ENCODE peak calls at places on chromosomes 2 and 18, in five cellular contexts. P is stimulated activated CD8-positive, alpha-beta memory T cell treated with anti-CD3 and anti-CD28 coated beads, Interleukin-7, amount 100 ng/mL, for 1 hour; Z is NCI-H146; X is posterior vena cava; C is bronchial epithelial cell. G is an unnamed sample.

GRCh38 chr2:165450141-165450540 is 19.4 kb upstream of the CSRNP3 start:
- DNase-seq in P (no peak), Z (peak; percentile 5), X (no peak), C (no peak), G (no peak)

GRCh38 chr2:168541887-168542286 is 85.8 kb downstream of the CERS6 start:
- DNase-seq in X (no peak), P (no peak), Z (no peak), C (peak; percentile 56), G (no peak)

GRCh38 chr2:176675557-176676256 is 406.5 kb downstream of the MTX2 start:
- DNase-seq in Z (peak; percentile 93), X (no peak), C (no peak), P (no peak), G (no peak)

GRCh38 chr2:143545059-143545458 is 415.8 kb downstream of the ARHGAP15 start:
- DNase-seq in P (no peak), X (no peak), Z (no peak), C (no peak), G (no peak)

GRCh38 chr18:8468911-8469310 is 140.3 kb upstream of the RAB12 start:
- DNase-seq in Z (no peak), C (no peak), P (no peak), X (no peak), G (no peak)

GRCh38 chr2:239948100-239948881 is 76.9 kb downstream of the NDUFA10 start:
- DNase-seq in C (no peak), X (peak; percentile 70), Z (no peak), P (no peak), G (no peak)

GRCh38 chr2:42978175-42978886 is 185.9 kb upstream of the HAAO start:
- DNase-seq in Z (no peak), P (no peak), C (no peak), X (peak; percentile 49), G (no peak)

GRCh38 chr2:96773922-96774321 is 13.2 kb downstream of the CNNM4 start:
- DNase-seq in P (no peak), Z (peak; percentile 45), X (no peak), C (no peak), G (no peak)

GRCh38 chr2:221715783-221716386 is 143.8 kb upstream of the EPHA4 start:
- DNase-seq in Z (no peak), P (no peak), X (no peak), C (no peak), G (peak; percentile 62)

GRCh38 chr2:215870986-215871385 is 142.4 kb downstream of the MREG start:
- DNase-seq in C (no peak), P (no peak), X (no peak), Z (no peak), G (peak; percentile 32)

GRCh38 chr2:101386599-101387150 is 628 bp downstream of the CREG2 start:
- DNase-seq in C (no peak), X (no peak), P (no peak), Z (no peak), G (no peak)

GRCh38 chr2:61967262-61967661 is 61.8 kb downstream of the COMMD1 start:
- DNase-seq in Z (no peak), X (no peak), P (no peak), C (no peak), G (no peak)

GRCh38 chr2:12602661-12603060 is 114.1 kb upstream of the TRIB2 start:
- DNase-seq in P (no peak), X (no peak), Z (no peak), C (no peak), G (no peak)

GRCh38 chr18:75164479-75164878 is 44.5 kb downstream of the PTGR3 start:
- DNase-seq in P (no peak), C (no peak), X (no peak), Z (peak; percentile 22), G (no peak)

GRCh38 chr2:68828887-68829708 is 42.1 kb downstream of the BMP10 start:
- DNase-seq in Z (no peak), X (peak; percentile 99), P (peak; percentile 41), C (peak; percentile 87), G (peak; percentile 95)

GRCh38 chr2:239596792-239597191 is 196.0 kb upstream of the HDAC4 start:
- DNase-seq in X (no peak), Z (no peak), P (no peak), C (no peak), G (no peak)